ENCODE peak calls at places on chromosomes 2 and 18, in six cellular contexts. E, C, J, A, L and R are unnamed samples.
A peak's percentile ranks its signal among the peaks of the same experiment; 100 is the strongest.

GRCh38 chr18:62781893-62782292 is 66.6 kb downstream of the PHLPP1 start:
- DNase-seq in E (no peak), C (no peak), J (no peak), A (no peak), L (no peak), R (no peak)

GRCh38 chr18:52903858-52904257 is 563.9 kb downstream of the DCC start:
- DNase-seq in E (no peak), J (peak; percentile 58), C (no peak), L (no peak), A (peak; percentile 77), R (peak; percentile 71)

GRCh38 chr2:120747706-120748105 is 12.0 kb downstream of the GLI2 start:
- DNase-seq in L (no peak), J (no peak), A (no peak), C (no peak), E (no peak), R (no peak)

GRCh38 chr2:207616185-207616584 is 9.0 kb downstream of the METTL21A start:
- DNase-seq in C (no peak), J (no peak), E (no peak), L (no peak), A (no peak), R (no peak)

GRCh38 chr2:152466925-152467676 is 132.1 kb downstream of the FMNL2 start:
- DNase-seq in J (no peak), E (peak; percentile 34), C (no peak), L (no peak), A (no peak), R (no peak)

GRCh38 chr2:32937602-32938450 is 8.9 kb upstream of the LTBP1 start:
- DNase-seq in E (no peak), A (peak; percentile 56), J (no peak), C (peak; percentile 26), L (no peak), R (no peak)

GRCh38 chr2:209965723-209966122 is 36.7 kb upstream of the RPE start:
- DNase-seq in C (no peak), L (no peak), A (no peak), J (no peak), E (no peak), R (no peak)

GRCh38 chr2:204234879-204235278 is 298.3 kb downstream of the ICOS start:
- DNase-seq in E (no peak), J (no peak), A (no peak), L (no peak), C (no peak), R (no peak)

GRCh38 chr18:24536834-24537233 is 76.4 kb downstream of the HRH4 start:
- DNase-seq in C (no peak), A (no peak), E (no peak), J (no peak), L (no peak), R (no peak)

GRCh38 chr2:20027715-20028434 is 15.4 kb upstream of the MATN3 start:
- DNase-seq in E (no peak), J (no peak), A (no peak), L (no peak), C (no peak), R (no peak)

GRCh38 chr2:213640742-213641425 is 356.6 kb downstream of the SPAG16 start:
- DNase-seq in J (no peak), C (no peak), E (no peak), L (no peak), A (no peak), R (no peak)

GRCh38 chr2:241733391-241734207 is 831 bp upstream of the D2HGDH start:
- DNase-seq in E (no peak), L (no peak), C (no peak), J (no peak), A (no peak), R (no peak)

GRCh38 chr2:168480356-168480755 is 24.3 kb downstream of the CERS6 start:
- DNase-seq in A (no peak), E (no peak), J (no peak), L (no peak), C (no peak), R (no peak)

GRCh38 chr2:43059183-43059897 is 167.1 kb downstream of the ZFP36L2 start:
- DNase-seq in C (no peak), A (peak; percentile 80), L (no peak), E (peak; percentile 63), J (no peak), R (no peak)

DNA sequence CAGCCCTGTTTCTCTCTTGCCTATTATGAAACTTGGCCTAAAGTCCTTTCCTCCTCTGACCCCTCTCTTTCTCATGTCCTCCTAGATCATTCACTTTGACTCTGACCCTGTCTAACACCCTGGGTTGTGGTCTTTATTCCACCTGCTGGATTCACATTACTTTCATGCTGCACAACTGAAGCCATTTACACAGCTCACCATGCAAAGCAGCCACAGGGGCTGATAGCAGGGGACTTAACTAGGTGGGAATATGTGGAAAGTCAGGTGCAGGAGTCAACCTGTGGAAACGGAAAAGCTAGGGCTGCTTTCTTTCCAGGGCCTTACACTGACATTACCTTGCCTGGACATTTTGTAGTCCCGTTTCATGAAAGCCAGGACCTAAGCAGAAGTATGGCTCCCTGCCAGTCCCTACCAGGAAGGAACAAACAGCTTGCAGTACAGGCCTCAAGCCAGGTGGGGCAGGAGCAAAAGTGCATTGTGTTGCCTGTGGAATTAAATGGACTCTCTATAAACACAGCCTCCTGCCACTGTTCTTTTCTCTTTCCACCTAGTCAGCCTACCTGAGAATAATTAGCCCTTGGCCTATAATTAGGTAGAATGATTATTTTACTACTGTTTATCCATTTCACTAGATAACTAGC is 11.8 kb downstream of the MAPRE3 start:
- DNase-seq in E (no peak), J (peak; percentile 51), L (no peak), C (peak; percentile 36), A (peak; percentile 64), R (no peak)
- TF ChIP-seq CTCF in E (peak; percentile 34), J (no peak), L (peak; percentile 46), C (no peak), A (peak; percentile 40), R (peak; percentile 11)

DNA sequence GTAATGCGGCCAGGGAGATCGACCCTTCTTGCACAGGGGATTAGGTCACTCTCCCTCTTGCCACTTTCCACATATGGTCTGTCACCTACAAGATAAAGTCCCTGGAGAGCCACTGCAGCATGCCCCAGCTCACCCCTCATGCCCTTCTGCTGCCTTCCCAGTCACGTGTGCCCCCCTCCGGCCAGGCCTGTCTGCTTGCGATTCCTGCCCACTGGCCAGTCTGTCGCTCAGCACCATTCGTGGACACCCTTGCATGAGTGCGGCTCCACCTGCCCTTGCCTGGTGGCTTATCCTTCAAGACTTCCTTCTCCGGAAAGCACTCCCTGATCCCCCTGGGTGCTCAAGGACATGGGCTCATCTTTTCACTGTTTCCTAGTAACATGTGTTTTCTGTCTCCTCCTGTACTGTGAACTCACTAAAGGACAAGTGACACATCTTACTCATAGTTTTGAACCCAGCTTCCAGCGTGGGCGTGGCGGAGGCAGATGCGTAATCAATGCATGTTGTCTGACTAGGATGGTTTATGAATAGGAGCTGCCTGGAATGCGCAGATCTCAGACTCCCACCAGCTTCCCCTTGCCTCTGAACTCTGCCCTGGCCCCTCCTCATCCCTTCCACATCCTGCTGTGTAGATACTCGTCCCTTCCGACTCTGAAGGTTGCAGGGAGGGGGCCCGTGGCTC is 7.8 kb upstream of the NT5DC4 start:
- DNase-seq in J (no peak), L (no peak), C (no peak), E (no peak), A (no peak), R (no peak)
- TF ChIP-seq CTCF in J (no peak), L (no peak), C (no peak), E (no peak), A (no peak), R (no peak)

DNA sequence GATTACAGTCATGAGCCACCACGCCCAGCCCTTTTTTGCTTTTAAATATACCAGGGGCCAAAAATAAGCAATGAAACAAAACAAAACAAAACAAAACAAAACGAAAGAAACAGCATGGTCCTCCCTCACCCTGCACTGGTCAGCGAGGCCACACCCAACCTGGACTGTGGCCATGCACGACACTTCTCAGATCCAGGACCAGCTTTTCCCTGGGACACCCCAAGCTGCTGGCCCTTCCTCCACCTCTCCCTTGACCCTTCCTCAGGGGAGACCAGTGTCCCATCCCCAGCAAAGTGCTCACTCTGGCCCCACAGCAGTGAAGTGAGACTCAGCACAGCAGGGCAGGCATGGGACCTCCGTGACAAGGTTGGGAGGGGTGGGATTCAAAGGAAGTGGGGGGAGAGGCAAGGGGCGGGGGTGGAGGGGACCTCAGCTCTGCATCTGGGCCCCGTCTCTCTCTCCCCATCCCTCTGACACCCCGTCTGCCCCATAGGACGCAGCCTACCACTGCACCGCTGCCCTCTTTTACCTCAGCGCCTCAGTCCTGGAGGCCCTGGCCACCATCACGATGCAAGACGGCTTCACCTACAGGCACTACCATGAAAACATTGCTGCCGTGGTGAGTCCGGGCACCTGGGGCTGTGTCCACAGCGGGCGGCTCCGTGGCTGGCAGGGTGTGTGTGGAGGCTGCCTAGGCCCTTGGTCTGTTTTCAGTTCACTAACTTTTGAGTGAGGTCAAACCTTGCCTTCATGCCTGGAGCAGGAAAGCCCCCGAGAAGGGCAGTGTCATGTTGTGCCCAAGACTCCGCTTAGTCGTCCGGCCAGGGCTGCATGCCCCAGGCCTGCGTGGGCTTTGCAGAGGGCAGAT is 23.8 kb downstream of the MAL start:
- DNase-seq in C (no peak), E (no peak), L (no peak), J (no peak), A (no peak), R (no peak)
- TF ChIP-seq CTCF in C (no peak), E (no peak), L (no peak), J (no peak), A (no peak), R (no peak)

DNA sequence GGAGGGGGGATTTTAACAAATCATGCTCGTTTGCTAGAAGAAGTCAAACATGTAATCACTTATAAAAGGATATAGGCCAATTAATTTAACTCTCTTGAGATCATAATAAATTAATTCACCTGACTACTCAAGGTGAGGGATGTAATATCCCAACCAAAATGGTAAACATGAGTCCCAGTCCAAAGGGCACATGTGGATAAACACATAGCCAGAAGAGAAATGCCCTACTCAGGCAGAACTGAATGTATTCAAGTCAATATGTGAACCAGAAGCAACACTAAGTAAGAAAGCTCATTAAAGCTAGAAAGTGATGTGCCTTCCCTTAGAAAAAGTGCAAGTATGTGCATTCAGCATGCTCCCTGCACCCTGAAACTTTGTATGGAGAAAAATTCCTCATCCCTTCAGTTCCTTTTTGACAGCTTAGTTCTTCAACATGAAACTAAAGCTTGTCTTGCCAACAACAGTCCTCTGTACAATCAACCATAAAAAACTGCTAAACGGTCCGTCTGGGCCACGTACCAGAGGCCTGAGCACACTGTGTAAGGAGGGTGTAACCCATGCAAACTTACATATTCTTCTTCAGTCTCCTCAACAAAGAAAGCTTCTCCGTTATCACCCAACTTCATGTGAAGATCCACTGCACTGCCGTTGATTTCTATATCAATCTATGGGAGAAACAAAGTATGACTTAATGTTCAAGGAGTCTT is 58.9 kb downstream of the LPIN2 start:
- DNase-seq in E (no peak), J (no peak), C (no peak), L (no peak), A (no peak), R (no peak)
- TF ChIP-seq CTCF in E (no peak), J (no peak), C (no peak), L (no peak), A (no peak), R (no peak)

DNA sequence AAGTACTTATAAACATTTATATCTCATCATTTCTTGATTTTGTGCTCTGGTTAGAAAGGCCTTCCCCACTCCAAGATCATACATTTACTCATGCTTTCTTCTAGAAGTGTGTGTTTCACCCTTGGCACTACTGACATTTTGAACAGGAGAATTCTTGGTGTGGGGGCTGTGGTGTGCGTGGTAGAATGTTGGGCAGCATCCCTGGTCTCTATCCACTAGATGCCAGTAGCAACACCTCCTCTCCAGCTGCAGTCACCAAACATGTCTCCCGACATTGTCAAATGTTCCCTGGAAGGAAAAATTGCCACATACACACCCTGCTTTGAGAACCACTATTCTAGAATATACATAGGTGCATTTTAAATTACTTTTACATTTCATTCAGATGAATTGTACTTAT is 8.7 kb upstream of the TGIF1 start:
- DNase-seq in C (no peak), A (peak; percentile 58), J (peak; percentile 39), L (no peak), E (no peak), R (peak; percentile 12)
- TF ChIP-seq CTCF in C (no peak), A (peak; percentile 24), J (no peak), L (peak; percentile 78), E (no peak), R (peak; percentile 28)